ENCODE peak calls at places on chromosome 14, in nine cellular contexts. F, Q, Z, R, P, M, V, X and S are unnamed samples.

GRCh38 chr14:104879201-104879982 is 14.3 kb downstream of the CEP170B start:
- DNase-seq in V (no peak), F (no peak), Z (no peak), X (no peak), P (no peak), M (no peak), Q (no peak), R (no peak), S (no peak)

GRCh38 chr14:34465069-34465859 is 3.2 kb upstream of the SPTSSA start:
- DNase-seq in V (no peak), Z (peak; percentile 49), Q (no peak), R (peak; percentile 22), X (no peak), M (no peak), P (peak; percentile 14), F (no peak), S (no peak)

GRCh38 chr14:51095854-51096823 is 1.2 kb upstream of the TRIM9 start:
- DNase-seq in Z (peak; percentile 1), M (peak; percentile 76), V (no peak), R (peak; percentile 71), P (no peak), Q (peak; percentile 88), F (no peak), X (no peak), S (no peak)

GRCh38 chr14:72332054-72332453 is 399.8 kb downstream of the RGS6 start:
- DNase-seq in V (no peak), Z (no peak), R (peak; percentile 26), Q (no peak), P (no peak), M (no peak), X (no peak), F (no peak), S (no peak)

GRCh38 chr14:50039734-50040400 is 76.5 kb downstream of the VCPKMT start:
- DNase-seq in R (peak; percentile 71), F (peak; percentile 70), X (no peak), M (no peak), Q (no peak), Z (no peak), P (peak; percentile 51), V (no peak), S (no peak)

GRCh38 chr14:50319721-50320120 is 7.6 kb downstream of the DMAC2L start:
- DNase-seq in P (no peak), Z (no peak), X (no peak), F (no peak), V (no peak), R (no peak), M (no peak), Q (no peak), S (no peak)

GRCh38 chr14:54427914-54428313 is 13.3 kb downstream of the CNIH1 start:
- DNase-seq in X (no peak), Q (no peak), P (no peak), V (no peak), R (no peak), Z (no peak), M (no peak), F (no peak), S (no peak)

GRCh38 chr14:104112113-104112505 is 26.3 kb upstream of the KIF26A start:
- DNase-seq in F (no peak), R (no peak), Z (no peak), V (no peak), X (no peak), P (no peak), Q (no peak), M (no peak), S (no peak)

GRCh38 chr14:70002589-70003240 is 123.5 kb downstream of the SMOC1 start:
- DNase-seq in R (peak; percentile 8), V (no peak), Q (no peak), Z (no peak), M (no peak), X (no peak), F (no peak), P (no peak), S (no peak)

GRCh38 chr14:105448706-105449111 is 25.9 kb upstream of the CRIP2 start:
- DNase-seq in Z (peak; percentile 85), Q (peak; percentile 32), V (peak; percentile 26), F (peak; percentile 68), X (peak; percentile 55), R (peak; percentile 88), M (peak; percentile 18), P (no peak), S (peak; percentile 96)

GRCh38 chr14:26984318-26985177 is 386.7 kb upstream of the NOVA1 start:
- DNase-seq in P (peak; percentile 56), Z (peak; percentile 68), Q (peak; percentile 14), M (peak; percentile 8), X (no peak), F (no peak), V (no peak), R (peak; percentile 88), S (no peak)

GRCh38 chr14:94355191-94355794 is 32.2 kb upstream of the SERPINA6 start:
- DNase-seq in M (peak; percentile 41), P (no peak), Z (no peak), X (no peak), R (peak; percentile 43), F (peak; percentile 44), Q (peak; percentile 15), V (no peak), S (no peak)